ENCODE peak calls at places on chromosomes 7 and 10, in nine cellular contexts. One of them, this sample, is unnamed.

GRCh38 chr7:156442503-156442902 is 198.1 kb upstream of the RNF32 start:
- DNase-seq in tibial artery: no peak
- DNase-seq in lower lobe of right lung: no peak
- DNase-seq in Panc1: no peak
- DNase-seq in HCT116: no peak
- DNase-seq in GM12865: no peak
- DNase-seq in fibroblast of lung: no peak
- DNase-seq in colonic mucosa: no peak
- DNase-seq in transverse colon: no peak
- DNase-seq in this sample: no peak

GRCh38 chr10:114605155-114605797 is 52.8 kb downstream of the ABLIM1 start:
- DNase-seq in tibial artery: no peak
- DNase-seq in colonic mucosa: no peak
- DNase-seq in HCT116: no peak
- DNase-seq in Panc1: no peak
- DNase-seq in fibroblast of lung: no peak
- DNase-seq in lower lobe of right lung: no peak
- DNase-seq in transverse colon: no peak
- DNase-seq in GM12865: no peak
- DNase-seq in this sample: peak

GRCh38 chr7:90710466-90710850 is 114.3 kb downstream of the CDK14 start:
- DNase-seq in fibroblast of lung: no peak
- DNase-seq in GM12865: no peak
- DNase-seq in transverse colon: no peak
- DNase-seq in tibial artery: no peak
- DNase-seq in lower lobe of right lung: no peak
- DNase-seq in Panc1: no peak
- DNase-seq in HCT116: no peak
- DNase-seq in colonic mucosa: no peak
- DNase-seq in this sample: no peak

GRCh38 chr7:45874408-45875131 is 1.7 kb upstream of the CCDC201 start:
- DNase-seq in HCT116: no peak
- DNase-seq in colonic mucosa: no peak
- DNase-seq in GM12865: no peak
- DNase-seq in tibial artery: no peak
- DNase-seq in lower lobe of right lung: no peak
- DNase-seq in transverse colon: no peak
- DNase-seq in Panc1: no peak
- DNase-seq in fibroblast of lung: peak
- DNase-seq in this sample: no peak

GRCh38 chr7:141001561-141001960 is 13.2 kb downstream of the MRPS33 start:
- DNase-seq in Panc1: no peak
- DNase-seq in transverse colon: no peak
- DNase-seq in colonic mucosa: no peak
- DNase-seq in fibroblast of lung: no peak
- DNase-seq in GM12865: no peak
- DNase-seq in HCT116: no peak
- DNase-seq in lower lobe of right lung: no peak
- DNase-seq in tibial artery: no peak
- DNase-seq in this sample: peak

GRCh38 chr7:38704751-38705150 is 73.6 kb upstream of the AMPH start:
- DNase-seq in fibroblast of lung: no peak
- DNase-seq in HCT116: no peak
- DNase-seq in Panc1: no peak
- DNase-seq in transverse colon: no peak
- DNase-seq in GM12865: no peak
- DNase-seq in tibial artery: no peak
- DNase-seq in colonic mucosa: no peak
- DNase-seq in lower lobe of right lung: no peak
- DNase-seq in this sample: no peak

GRCh38 chr7:97145068-97145467 is 27.6 kb downstream of the SDHAF3 start:
- DNase-seq in tibial artery: no peak
- DNase-seq in GM12865: peak
- DNase-seq in colonic mucosa: no peak
- DNase-seq in lower lobe of right lung: no peak
- DNase-seq in HCT116: no peak
- DNase-seq in fibroblast of lung: peak
- DNase-seq in Panc1: peak
- DNase-seq in transverse colon: no peak
- DNase-seq in this sample: peak

GRCh38 chr7:86848226-86848625 is 204.5 kb downstream of the GRM3 start:
- DNase-seq in HCT116: no peak
- DNase-seq in lower lobe of right lung: no peak
- DNase-seq in tibial artery: no peak
- DNase-seq in Panc1: no peak
- DNase-seq in fibroblast of lung: no peak
- DNase-seq in GM12865: no peak
- DNase-seq in transverse colon: peak
- DNase-seq in colonic mucosa: peak
- DNase-seq in this sample: peak

GRCh38 chr10:58178811-58179210 is 88.9 kb downstream of the IPMK start:
- DNase-seq in transverse colon: no peak
- DNase-seq in colonic mucosa: no peak
- DNase-seq in fibroblast of lung: peak
- DNase-seq in GM12865: no peak
- DNase-seq in lower lobe of right lung: no peak
- DNase-seq in HCT116: no peak
- DNase-seq in Panc1: no peak
- DNase-seq in tibial artery: no peak
- DNase-seq in this sample: no peak

GRCh38 chr10:115706482-115707076 is 566.4 kb downstream of the GFRA1 start:
- DNase-seq in transverse colon: no peak
- DNase-seq in fibroblast of lung: peak
- DNase-seq in Panc1: peak
- DNase-seq in GM12865: peak
- DNase-seq in colonic mucosa: no peak
- DNase-seq in tibial artery: no peak
- DNase-seq in HCT116: peak
- DNase-seq in lower lobe of right lung: no peak
- DNase-seq in this sample: peak

GRCh38 chr10:22247636-22248035 is 29.8 kb upstream of the EBLN1 start:
- DNase-seq in Panc1: no peak
- DNase-seq in fibroblast of lung: no peak
- DNase-seq in lower lobe of right lung: no peak
- DNase-seq in tibial artery: no peak
- DNase-seq in HCT116: no peak
- DNase-seq in colonic mucosa: no peak
- DNase-seq in GM12865: no peak
- DNase-seq in transverse colon: no peak
- DNase-seq in this sample: no peak

GRCh38 chr10:28743576-28743975 is 66.3 kb downstream of the BAMBI start:
- DNase-seq in fibroblast of lung: no peak
- DNase-seq in GM12865: no peak
- DNase-seq in transverse colon: no peak
- DNase-seq in colonic mucosa: no peak
- DNase-seq in Panc1: no peak
- DNase-seq in HCT116: no peak
- DNase-seq in lower lobe of right lung: no peak
- DNase-seq in tibial artery: no peak
- DNase-seq in this sample: no peak

GRCh38 chr10:86821600-86821999 is 65.2 kb downstream of the BMPR1A start:
- DNase-seq in HCT116: no peak
- DNase-seq in fibroblast of lung: peak
- DNase-seq in tibial artery: no peak
- DNase-seq in Panc1: no peak
- DNase-seq in lower lobe of right lung: no peak
- DNase-seq in transverse colon: no peak
- DNase-seq in colonic mucosa: no peak
- DNase-seq in GM12865: no peak
- DNase-seq in this sample: no peak

GRCh38 chr10:49734676-49735075 is 27.4 kb downstream of the OGDHL start:
- DNase-seq in GM12865: no peak
- DNase-seq in fibroblast of lung: no peak
- DNase-seq in HCT116: no peak
- DNase-seq in transverse colon: peak
- DNase-seq in lower lobe of right lung: no peak
- DNase-seq in tibial artery: no peak
- DNase-seq in colonic mucosa: peak
- DNase-seq in Panc1: no peak
- DNase-seq in this sample: peak

GRCh38 chr10:130434446-130435385 is 298.5 kb downstream of the GLRX3 start:
- DNase-seq in HCT116: no peak
- DNase-seq in colonic mucosa: no peak
- DNase-seq in transverse colon: no peak
- DNase-seq in lower lobe of right lung: no peak
- DNase-seq in tibial artery: no peak
- DNase-seq in GM12865: no peak
- DNase-seq in fibroblast of lung: no peak
- DNase-seq in Panc1: no peak
- DNase-seq in this sample: no peak

GRCh38 chr7:2010101-2010500 is 222.6 kb downstream of the MAD1L1 start:
- DNase-seq in tibial artery: no peak
- DNase-seq in HCT116: no peak
- DNase-seq in transverse colon: no peak
- DNase-seq in fibroblast of lung: no peak
- DNase-seq in Panc1: no peak
- DNase-seq in colonic mucosa: no peak
- DNase-seq in lower lobe of right lung: peak
- DNase-seq in GM12865: no peak
- DNase-seq in this sample: no peak

GRCh38 chr10:30294506-30295280 is 54.4 kb downstream of the MTPAP start:
- DNase-seq in fibroblast of lung: no peak
- DNase-seq in HCT116: no peak
- DNase-seq in GM12865: no peak
- DNase-seq in Panc1: no peak
- DNase-seq in colonic mucosa: no peak
- DNase-seq in transverse colon: no peak
- DNase-seq in lower lobe of right lung: no peak
- DNase-seq in tibial artery: no peak
- DNase-seq in this sample: no peak

GRCh38 chr10:56662765-56663447 is 301.8 kb upstream of the ZWINT start:
- DNase-seq in lower lobe of right lung: no peak
- DNase-seq in HCT116: no peak
- DNase-seq in fibroblast of lung: no peak
- DNase-seq in GM12865: no peak
- DNase-seq in tibial artery: no peak
- DNase-seq in Panc1: no peak
- DNase-seq in transverse colon: no peak
- DNase-seq in colonic mucosa: no peak
- DNase-seq in this sample: no peak

GRCh38 chr10:3150366-3150765 is 22.2 kb downstream of the PITRM1 start:
- DNase-seq in colonic mucosa: no peak
- DNase-seq in GM12865: no peak
- DNase-seq in transverse colon: no peak
- DNase-seq in fibroblast of lung: no peak
- DNase-seq in tibial artery: no peak
- DNase-seq in Panc1: no peak
- DNase-seq in lower lobe of right lung: no peak
- DNase-seq in HCT116: no peak
- DNase-seq in this sample: no peak

GRCh38 chr10:49114718-49115014 is 656 bp downstream of the VSTM4 start:
- DNase-seq in Panc1: no peak
- DNase-seq in fibroblast of lung: peak
- DNase-seq in tibial artery: no peak
- DNase-seq in HCT116: no peak
- DNase-seq in transverse colon: no peak
- DNase-seq in GM12865: no peak
- DNase-seq in colonic mucosa: no peak
- DNase-seq in lower lobe of right lung: no peak
- DNase-seq in this sample: no peak

GRCh38 chr10:128530301-128530700 is 404.1 kb upstream of the MKI67 start:
- DNase-seq in lower lobe of right lung: no peak
- DNase-seq in fibroblast of lung: no peak
- DNase-seq in transverse colon: no peak
- DNase-seq in GM12865: peak
- DNase-seq in Panc1: peak
- DNase-seq in tibial artery: no peak
- DNase-seq in HCT116: peak
- DNase-seq in colonic mucosa: no peak
- DNase-seq in this sample: no peak

GRCh38 chr7:18354686-18355085 is 140.9 kb upstream of the HDAC9 start:
- DNase-seq in HCT116: no peak
- DNase-seq in GM12865: no peak
- DNase-seq in Panc1: no peak
- DNase-seq in colonic mucosa: no peak
- DNase-seq in lower lobe of right lung: no peak
- DNase-seq in transverse colon: no peak
- DNase-seq in fibroblast of lung: peak
- DNase-seq in tibial artery: no peak
- DNase-seq in this sample: no peak

GRCh38 chr10:19789607-19790006 is 26.6 kb upstream of the PLXDC2 start:
- DNase-seq in Panc1: no peak
- DNase-seq in GM12865: no peak
- DNase-seq in tibial artery: no peak
- DNase-seq in colonic mucosa: no peak
- DNase-seq in transverse colon: no peak
- DNase-seq in lower lobe of right lung: no peak
- DNase-seq in fibroblast of lung: no peak
- DNase-seq in HCT116: no peak
- DNase-seq in this sample: no peak
- H3K4me3 ChIP-seq in Panc1: no peak
- H3K4me3 ChIP-seq in GM12865: no peak
- H3K4me3 ChIP-seq in tibial artery: no peak
- H3K4me3 ChIP-seq in colonic mucosa: no peak
- H3K4me3 ChIP-seq in transverse colon: no peak
- H3K4me3 ChIP-seq in lower lobe of right lung: no peak
- H3K4me3 ChIP-seq in fibroblast of lung: no peak
- H3K4me3 ChIP-seq in HCT116: no peak
- H3K4me3 ChIP-seq in this sample: no peak

GRCh38 chr7:93117327-93117726 is 452 bp downstream of the SAMD9 start:
- DNase-seq in GM12865: no peak
- DNase-seq in tibial artery: no peak
- DNase-seq in Panc1: no peak
- DNase-seq in fibroblast of lung: peak
- DNase-seq in HCT116: no peak
- DNase-seq in colonic mucosa: no peak
- DNase-seq in lower lobe of right lung: no peak
- DNase-seq in transverse colon: no peak
- DNase-seq in this sample: peak
- H3K4me3 ChIP-seq in GM12865: peak
- H3K4me3 ChIP-seq in tibial artery: peak
- H3K4me3 ChIP-seq in Panc1: peak
- H3K4me3 ChIP-seq in fibroblast of lung: peak
- H3K4me3 ChIP-seq in HCT116: peak
- H3K4me3 ChIP-seq in colonic mucosa: peak
- H3K4me3 ChIP-seq in lower lobe of right lung: peak
- H3K4me3 ChIP-seq in transverse colon: peak
- H3K4me3 ChIP-seq in this sample: peak

DNA sequence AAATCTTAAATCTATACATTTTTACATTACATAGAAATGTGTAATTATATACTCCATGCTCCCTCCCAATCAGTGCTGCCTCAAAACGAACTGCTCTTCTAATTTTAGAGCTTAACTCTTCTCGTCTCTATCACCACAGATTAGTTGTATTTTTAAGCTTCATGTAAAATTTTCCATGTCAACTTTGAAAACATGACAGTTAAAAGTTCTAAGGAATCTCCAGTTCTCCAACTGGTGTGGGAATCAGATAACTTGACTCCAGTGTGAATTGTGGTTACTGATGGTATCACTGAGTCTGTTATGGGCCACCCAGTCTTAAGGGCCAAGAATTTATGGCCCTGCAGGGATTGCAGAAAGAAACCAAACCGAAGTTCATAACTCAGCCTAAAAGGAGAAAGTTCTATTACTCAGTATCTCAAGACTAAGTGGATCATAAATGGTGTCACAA is 31.7 kb upstream of the KMT2E start:
- DNase-seq in HCT116: no peak
- DNase-seq in Panc1: no peak
- DNase-seq in tibial artery: no peak
- DNase-seq in fibroblast of lung: peak
- DNase-seq in colonic mucosa: no peak
- DNase-seq in GM12865: no peak
- DNase-seq in transverse colon: no peak
- DNase-seq in lower lobe of right lung: no peak
- DNase-seq in this sample: peak
- H3K4me3 ChIP-seq in HCT116: no peak
- H3K4me3 ChIP-seq in Panc1: no peak
- H3K4me3 ChIP-seq in tibial artery: no peak
- H3K4me3 ChIP-seq in fibroblast of lung: no peak
- H3K4me3 ChIP-seq in colonic mucosa: no peak
- H3K4me3 ChIP-seq in GM12865: no peak
- H3K4me3 ChIP-seq in transverse colon: no peak
- H3K4me3 ChIP-seq in lower lobe of right lung: no peak
- H3K4me3 ChIP-seq in this sample: no peak

GRCh38 chr10:70482982-70483760 is 4.6 kb downstream of the PALD1 start:
- DNase-seq in colonic mucosa: no peak
- DNase-seq in Panc1: no peak
- DNase-seq in transverse colon: no peak
- DNase-seq in lower lobe of right lung: no peak
- DNase-seq in HCT116: no peak
- DNase-seq in tibial artery: no peak
- DNase-seq in fibroblast of lung: no peak
- DNase-seq in GM12865: no peak
- DNase-seq in this sample: no peak
- H3K4me3 ChIP-seq in colonic mucosa: no peak
- H3K4me3 ChIP-seq in Panc1: no peak
- H3K4me3 ChIP-seq in transverse colon: no peak
- H3K4me3 ChIP-seq in lower lobe of right lung: no peak
- H3K4me3 ChIP-seq in HCT116: no peak
- H3K4me3 ChIP-seq in tibial artery: no peak
- H3K4me3 ChIP-seq in fibroblast of lung: no peak
- H3K4me3 ChIP-seq in GM12865: no peak
- H3K4me3 ChIP-seq in this sample: no peak